ENCODE peak calls at places on chromosomes 2 and 18, in five cellular contexts. One of them, this sample, is unnamed. For H3K4me1, the result is how much of the 10 kb centered on the place peaks cover.

GRCh38 chr2:110639972-110640371 is 37.9 kb downstream of the BUB1 start:
- DNase-seq in sigmoid colon: no peak
- DNase-seq in GM23338: no peak
- DNase-seq in suprapubic skin: no peak
- DNase-seq in transverse colon: no peak
- DNase-seq in this sample: no peak

GRCh38 chr2:176117823-176118376 is 1.3 kb downstream of the HOXD10 start:
- DNase-seq in sigmoid colon: no peak
- DNase-seq in GM23338: no peak
- DNase-seq in suprapubic skin: no peak
- DNase-seq in transverse colon: no peak
- DNase-seq in this sample: no peak

GRCh38 chr18:48777026-48777736 is 173.6 kb downstream of the SMAD7 start:
- DNase-seq in sigmoid colon: peak
- DNase-seq in GM23338: peak
- DNase-seq in suprapubic skin: no peak
- DNase-seq in transverse colon: peak
- DNase-seq in this sample: peak

GRCh38 chr2:236616031-236616430 is 46.4 kb downstream of the ACKR3 start:
- DNase-seq in sigmoid colon: no peak
- DNase-seq in GM23338: no peak
- DNase-seq in suprapubic skin: no peak
- DNase-seq in transverse colon: no peak
- DNase-seq in this sample: no peak

GRCh38 chr2:84033347-84033974 is 425.6 kb downstream of the SUCLG1 start:
- DNase-seq in sigmoid colon: no peak
- DNase-seq in GM23338: no peak
- DNase-seq in suprapubic skin: no peak
- DNase-seq in transverse colon: no peak
- DNase-seq in this sample: no peak

GRCh38 chr2:24672589-24672988 is 120.6 kb downstream of the PTRHD1 start:
- DNase-seq in sigmoid colon: no peak
- DNase-seq in GM23338: no peak
- DNase-seq in suprapubic skin: no peak
- DNase-seq in transverse colon: no peak
- DNase-seq in this sample: no peak

GRCh38 chr2:85920810-85921545 is 32.2 kb upstream of the ST3GAL5 start:
- DNase-seq in sigmoid colon: no peak
- DNase-seq in GM23338: no peak
- DNase-seq in suprapubic skin: no peak
- DNase-seq in transverse colon: no peak
- DNase-seq in this sample: no peak

GRCh38 chr2:235864746-235865535 is 303.2 kb downstream of the GBX2 start:
- DNase-seq in sigmoid colon: no peak
- DNase-seq in GM23338: peak
- DNase-seq in suprapubic skin: no peak
- DNase-seq in transverse colon: no peak
- DNase-seq in this sample: no peak

GRCh38 chr2:226411727-226412360 is 387.8 kb downstream of the IRS1 start:
- DNase-seq in sigmoid colon: no peak
- DNase-seq in GM23338: no peak
- DNase-seq in suprapubic skin: no peak
- DNase-seq in transverse colon: peak
- DNase-seq in this sample: no peak

GRCh38 chr2:172516299-172516698 is 39.6 kb upstream of the PDK1 start:
- DNase-seq in sigmoid colon: no peak
- DNase-seq in GM23338: no peak
- DNase-seq in suprapubic skin: no peak
- DNase-seq in transverse colon: no peak
- DNase-seq in this sample: no peak

GRCh38 chr18:6962571-6963451 is 154.8 kb downstream of the LAMA1 start:
- DNase-seq in sigmoid colon: no peak
- DNase-seq in GM23338: no peak
- DNase-seq in suprapubic skin: no peak
- DNase-seq in transverse colon: no peak
- DNase-seq in this sample: no peak

GRCh38 chr2:96762529-96763253 is 2.0 kb downstream of the CNNM4 start:
- DNase-seq in sigmoid colon: no peak
- DNase-seq in GM23338: peak
- DNase-seq in suprapubic skin: no peak
- DNase-seq in transverse colon: no peak
- DNase-seq in this sample: no peak

GRCh38 chr2:234496442-234496834 is 443 bp downstream of the ARL4C start:
- DNase-seq in sigmoid colon: no peak
- DNase-seq in GM23338: no peak
- DNase-seq in suprapubic skin: peak
- DNase-seq in transverse colon: peak
- DNase-seq in this sample: no peak

GRCh38 chr2:205539603-205540002 is 142.7 kb upstream of the NRP2 start:
- DNase-seq in sigmoid colon: no peak
- DNase-seq in GM23338: no peak
- DNase-seq in suprapubic skin: no peak
- DNase-seq in transverse colon: no peak
- DNase-seq in this sample: no peak

GRCh38 chr18:31302991-31303390 is 15.0 kb upstream of the DSG1 start:
- DNase-seq in sigmoid colon: no peak
- DNase-seq in GM23338: no peak
- DNase-seq in suprapubic skin: no peak
- DNase-seq in transverse colon: no peak
- DNase-seq in this sample: no peak

GRCh38 chr2:158213743-158214142 is 112.1 kb downstream of the UPP2 start:
- DNase-seq in sigmoid colon: no peak
- DNase-seq in GM23338: peak
- DNase-seq in suprapubic skin: no peak
- DNase-seq in transverse colon: no peak
- DNase-seq in this sample: no peak

GRCh38 chr2:33577660-33578059 is 21.4 kb downstream of the FAM98A start:
- DNase-seq in sigmoid colon: no peak
- DNase-seq in GM23338: peak
- DNase-seq in suprapubic skin: no peak
- DNase-seq in transverse colon: no peak
- DNase-seq in this sample: no peak

GRCh38 chr2:239375278-239376061 is 25.4 kb downstream of the HDAC4 start:
- DNase-seq in sigmoid colon: peak
- DNase-seq in GM23338: peak
- DNase-seq in suprapubic skin: peak
- DNase-seq in transverse colon: no peak
- DNase-seq in this sample: peak

GRCh38 chr2:15938803-15939555 is 1.4 kb upstream of the MYCN start:
- DNase-seq in sigmoid colon: no peak
- DNase-seq in GM23338: peak
- DNase-seq in suprapubic skin: no peak
- DNase-seq in transverse colon: no peak
- DNase-seq in this sample: no peak

GRCh38 chr2:15941483-15941853 is 1.1 kb downstream of the MYCN start:
- DNase-seq in sigmoid colon: no peak
- DNase-seq in GM23338: peak
- DNase-seq in suprapubic skin: no peak
- DNase-seq in transverse colon: no peak
- DNase-seq in this sample: peak

GRCh38 chr2:15939556-15939853 is 845 bp upstream of the MYCN start:
- DNase-seq in sigmoid colon: peak
- DNase-seq in GM23338: no peak
- DNase-seq in suprapubic skin: no peak
- DNase-seq in transverse colon: peak
- DNase-seq in this sample: peak

GRCh38 chr2:15940661-15941482 is 522 bp downstream of the MYCN start:
- DNase-seq in sigmoid colon: no peak
- DNase-seq in GM23338: peak
- DNase-seq in suprapubic skin: peak
- DNase-seq in transverse colon: no peak
- DNase-seq in this sample: peak

GRCh38 chr2:15939854-15940660 is at the start of gene MYCN:
- DNase-seq in sigmoid colon: no peak
- DNase-seq in GM23338: peak
- DNase-seq in suprapubic skin: peak
- DNase-seq in transverse colon: peak
- DNase-seq in this sample: peak
- TF ChIP-seq CTCF in sigmoid colon: no peak
- TF ChIP-seq CTCF in GM23338: peak
- TF ChIP-seq CTCF in suprapubic skin: no peak
- TF ChIP-seq CTCF in transverse colon: peak
- TF ChIP-seq CTCF in this sample: no peak

GRCh38 chr2:152555048-152555447 is 162.2 kb downstream of the PRPF40A start:
- DNase-seq in sigmoid colon: no peak
- DNase-seq in GM23338: peak
- DNase-seq in suprapubic skin: no peak
- DNase-seq in transverse colon: no peak
- DNase-seq in this sample: no peak
- TF ChIP-seq POLR2AphosphoS5 in sigmoid colon: no peak
- TF ChIP-seq POLR2AphosphoS5 in GM23338: no peak
- TF ChIP-seq POLR2AphosphoS5 in suprapubic skin: no peak
- TF ChIP-seq POLR2AphosphoS5 in transverse colon: no peak
- TF ChIP-seq POLR2AphosphoS5 in this sample: no peak

DNA sequence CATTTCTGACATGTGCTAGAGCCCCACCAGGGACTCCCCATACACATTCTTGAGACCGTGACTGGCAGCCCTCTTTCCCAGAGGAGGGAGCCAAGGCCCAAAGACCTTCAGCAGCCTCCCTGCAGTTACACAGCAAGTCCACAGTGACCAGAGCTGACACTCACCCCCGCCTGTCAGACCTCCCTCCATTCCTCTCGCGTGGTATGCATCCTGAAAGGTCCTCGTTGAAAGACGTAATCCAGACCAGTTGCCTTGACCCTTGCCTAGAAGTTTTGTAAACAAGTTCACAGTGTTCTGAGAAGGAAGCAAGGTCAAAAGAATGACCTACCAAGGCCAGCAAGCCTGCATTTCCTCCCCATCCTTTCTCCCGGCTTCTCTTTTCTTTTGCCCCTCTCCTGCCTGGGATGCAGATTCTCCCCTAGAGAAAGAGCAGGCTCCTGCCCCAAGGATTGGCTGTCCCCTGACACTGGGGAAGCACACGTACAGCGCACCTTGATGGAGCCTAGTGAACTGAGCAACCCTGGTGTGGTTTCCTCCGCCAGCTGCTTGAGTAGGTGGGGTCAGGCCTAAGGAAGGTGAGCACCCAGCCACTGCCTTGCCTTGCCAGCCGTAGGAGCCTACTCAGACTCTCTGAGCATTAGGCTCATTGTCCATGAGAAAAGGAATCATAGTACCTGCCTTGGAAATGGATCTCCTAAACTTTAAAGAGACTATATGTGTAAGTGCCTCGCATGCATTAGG is 18.3 kb downstream of the TRIB2 start:
- DNase-seq in sigmoid colon: no peak
- DNase-seq in GM23338: no peak
- DNase-seq in suprapubic skin: no peak
- DNase-seq in transverse colon: no peak
- DNase-seq in this sample: no peak
- H3K4me1 ChIP-seq in sigmoid colon: under half
- H3K4me1 ChIP-seq in GM23338: under half
- H3K4me1 ChIP-seq in suprapubic skin: under half
- H3K4me1 ChIP-seq in transverse colon: under half
- H3K4me1 ChIP-seq in this sample: under half

GRCh38 chr2:14907014-14907612 is 274.6 kb downstream of the LRATD1 start:
- DNase-seq in sigmoid colon: no peak
- DNase-seq in GM23338: peak
- DNase-seq in suprapubic skin: no peak
- DNase-seq in transverse colon: no peak
- DNase-seq in this sample: no peak
- TF ChIP-seq CTCF in sigmoid colon: no peak
- TF ChIP-seq CTCF in GM23338: peak
- TF ChIP-seq CTCF in suprapubic skin: no peak
- TF ChIP-seq CTCF in transverse colon: no peak
- TF ChIP-seq CTCF in this sample: no peak

GRCh38 chr2:37020887-37021796 is 54.8 kb upstream of the STRN start:
- DNase-seq in sigmoid colon: no peak
- DNase-seq in GM23338: peak
- DNase-seq in suprapubic skin: no peak
- DNase-seq in transverse colon: no peak
- DNase-seq in this sample: no peak
- TF ChIP-seq POLR2AphosphoS5 in sigmoid colon: no peak
- TF ChIP-seq POLR2AphosphoS5 in GM23338: no peak
- TF ChIP-seq POLR2AphosphoS5 in suprapubic skin: no peak
- TF ChIP-seq POLR2AphosphoS5 in transverse colon: no peak
- TF ChIP-seq POLR2AphosphoS5 in this sample: no peak

DNA sequence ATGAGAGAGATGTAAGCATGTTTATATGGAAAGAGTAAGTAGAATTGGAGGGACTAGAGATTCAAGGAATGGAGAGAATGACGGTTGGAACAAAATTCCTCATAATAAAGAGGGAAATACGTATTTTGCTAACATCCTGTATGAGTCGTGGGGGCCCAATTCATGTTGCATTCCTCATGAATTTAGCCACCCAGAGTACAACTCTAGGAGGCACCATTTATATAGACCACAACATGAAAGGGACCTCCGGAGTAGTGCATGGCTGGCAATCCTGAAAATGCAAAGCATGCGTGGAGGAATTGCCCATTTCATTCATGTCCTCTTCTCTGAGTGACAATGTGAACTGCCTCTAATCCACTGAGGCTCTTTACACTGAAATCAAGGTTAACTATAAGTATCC is 168.2 kb downstream of the ZEB2 start:
- DNase-seq in sigmoid colon: no peak
- DNase-seq in GM23338: no peak
- DNase-seq in suprapubic skin: no peak
- DNase-seq in transverse colon: no peak
- DNase-seq in this sample: no peak
- H3K4me1 ChIP-seq in sigmoid colon: under half
- H3K4me1 ChIP-seq in GM23338: under half
- H3K4me1 ChIP-seq in suprapubic skin: under half
- H3K4me1 ChIP-seq in transverse colon: under half
- H3K4me1 ChIP-seq in this sample: under half

DNA sequence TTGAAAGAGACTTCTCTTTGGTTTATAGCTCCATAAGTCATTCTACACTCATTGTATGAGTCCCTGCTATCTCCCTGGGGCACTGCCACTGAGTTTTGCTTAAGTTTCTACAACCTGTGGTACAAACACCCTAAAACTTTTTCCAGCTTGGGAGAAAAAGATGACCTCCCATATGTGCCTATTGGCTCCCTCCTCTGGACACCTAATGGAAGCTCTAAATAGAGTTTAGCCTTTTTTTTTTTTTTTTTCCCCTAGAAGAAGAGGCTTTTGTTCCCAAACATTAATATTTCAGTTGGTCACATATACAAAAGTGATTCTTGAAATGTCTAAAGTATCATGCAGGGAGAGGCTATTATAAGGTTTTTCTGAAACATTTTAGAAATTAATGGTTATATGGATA is 547.2 kb upstream of the TMEFF2 start:
- DNase-seq in sigmoid colon: no peak
- DNase-seq in GM23338: peak
- DNase-seq in suprapubic skin: no peak
- DNase-seq in transverse colon: no peak
- DNase-seq in this sample: no peak
- TF ChIP-seq CTCF in sigmoid colon: no peak
- TF ChIP-seq CTCF in GM23338: peak
- TF ChIP-seq CTCF in suprapubic skin: no peak
- TF ChIP-seq CTCF in transverse colon: no peak
- TF ChIP-seq CTCF in this sample: no peak

GRCh38 chr2:238030422-238031155 is 30.2 kb upstream of the SCLY start:
- DNase-seq in sigmoid colon: no peak
- DNase-seq in GM23338: peak
- DNase-seq in suprapubic skin: no peak
- DNase-seq in transverse colon: no peak
- DNase-seq in this sample: no peak
- TF ChIP-seq POLR2AphosphoS5 in sigmoid colon: no peak
- TF ChIP-seq POLR2AphosphoS5 in GM23338: no peak
- TF ChIP-seq POLR2AphosphoS5 in suprapubic skin: no peak
- TF ChIP-seq POLR2AphosphoS5 in transverse colon: no peak
- TF ChIP-seq POLR2AphosphoS5 in this sample: no peak

This sample was measured in upper lobe of left lung.